ENCODE peak calls at places on chromosome 4, in four cellular contexts. D, C, F and I are unnamed samples.
A peak's percentile ranks its signal among the peaks of the same experiment; 100 is the strongest.

GRCh38 chr4:146123231-146123630 is 52.3 kb upstream of the LSM6 start:
- DNase-seq in D (no peak), C (no peak), F (no peak), I (no peak)

GRCh38 chr4:2942532-2943363 is 20.5 kb downstream of the NOP14 start:
- DNase-seq in D (peak; percentile 73), C (no peak), F (no peak), I (no peak)

GRCh38 chr4:128916832-128917231 is 107.3 kb downstream of the JADE1 start:
- DNase-seq in D (peak; percentile 24), C (no peak), F (no peak), I (peak; percentile 10)

GRCh38 chr4:121156822-121157769 is 7.0 kb downstream of the TNIP3 start:
- DNase-seq in D (peak; percentile 54), C (peak; percentile 22), F (no peak), I (no peak)

GRCh38 chr4:99285387-99285786 is 5.4 kb downstream of the ADH1A start:
- DNase-seq in D (no peak), C (no peak), F (no peak), I (no peak)

GRCh38 chr4:123744664-123745290 is 348.2 kb downstream of the SPRY1 start:
- DNase-seq in D (no peak), C (no peak), F (no peak), I (peak; percentile 30)

GRCh38 chr4:105058177-105058812 is 88.4 kb upstream of the TET2 start:
- DNase-seq in D (no peak), C (no peak), F (no peak), I (no peak)

GRCh38 chr4:155722816-155723499 is 35.9 kb upstream of the GUCY1B1 start:
- DNase-seq in D (no peak), C (no peak), F (no peak), I (no peak)

GRCh38 chr4:121791481-121791880 is 9.6 kb upstream of the EXOSC9 start:
- DNase-seq in D (no peak), C (no peak), F (no peak), I (no peak)

GRCh38 chr4:7007944-7008343 is 35.2 kb upstream of the TADA2B start:
- DNase-seq in D (no peak), C (no peak), F (no peak), I (no peak)

GRCh38 chr4:82774711-82775171 is 23.9 kb downstream of the SCD5 start:
- DNase-seq in D (no peak), C (no peak), F (no peak), I (no peak)

DNA sequence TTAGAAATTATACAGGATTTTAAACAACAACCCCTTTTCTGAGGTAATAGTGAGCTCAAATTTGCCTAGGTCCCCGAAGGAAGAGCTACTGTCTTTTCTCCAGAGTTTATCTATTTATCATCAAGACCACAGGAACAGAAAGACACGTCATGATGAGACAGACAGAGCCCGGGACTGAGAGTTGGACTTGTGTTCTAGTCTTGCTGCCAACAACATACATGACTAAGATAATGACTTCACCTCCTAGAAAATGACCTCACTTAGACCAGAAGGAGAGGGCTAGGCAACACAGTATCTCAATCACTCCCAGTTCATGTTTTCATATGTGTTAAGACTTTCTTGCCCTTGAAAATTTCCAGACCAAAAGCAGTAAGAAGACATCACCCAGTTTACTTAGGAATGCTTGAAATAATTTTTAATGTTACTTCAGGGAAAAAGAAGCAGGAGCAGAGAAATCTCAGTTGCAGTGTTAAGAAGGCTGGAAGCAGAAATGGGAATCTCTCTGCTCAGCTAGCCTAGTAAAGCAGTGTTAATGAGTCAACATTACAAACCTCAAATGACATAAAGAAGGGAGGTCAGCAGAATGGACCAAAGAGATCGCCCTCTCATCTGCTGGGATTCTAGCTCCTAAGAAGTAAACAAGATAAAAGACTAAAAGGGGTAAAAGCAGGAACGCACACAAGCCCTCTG is 24.9 kb downstream of the PDGFC start:
- DNase-seq in D (no peak), C (no peak), F (no peak), I (no peak)
- H3K4me1 ChIP-seq in D (no peaks in the 10 kb centered on the region), C (no peaks in the 10 kb centered on the region), F (peaks cover 81% of the 10 kb centered on the region), I (peaks cover 27% of the 10 kb centered on the region)

GRCh38 chr4:85787133-85787532 is 312.2 kb downstream of the ARHGAP24 start:
- DNase-seq in D (no peak), C (no peak), F (no peak), I (no peak)
- H3K4me1 ChIP-seq in D (no peaks in the 10 kb centered on the region), C (no peaks in the 10 kb centered on the region), F (peaks cover 2% of the 10 kb centered on the region), I (peaks cover 13% of the 10 kb centered on the region)

DNA sequence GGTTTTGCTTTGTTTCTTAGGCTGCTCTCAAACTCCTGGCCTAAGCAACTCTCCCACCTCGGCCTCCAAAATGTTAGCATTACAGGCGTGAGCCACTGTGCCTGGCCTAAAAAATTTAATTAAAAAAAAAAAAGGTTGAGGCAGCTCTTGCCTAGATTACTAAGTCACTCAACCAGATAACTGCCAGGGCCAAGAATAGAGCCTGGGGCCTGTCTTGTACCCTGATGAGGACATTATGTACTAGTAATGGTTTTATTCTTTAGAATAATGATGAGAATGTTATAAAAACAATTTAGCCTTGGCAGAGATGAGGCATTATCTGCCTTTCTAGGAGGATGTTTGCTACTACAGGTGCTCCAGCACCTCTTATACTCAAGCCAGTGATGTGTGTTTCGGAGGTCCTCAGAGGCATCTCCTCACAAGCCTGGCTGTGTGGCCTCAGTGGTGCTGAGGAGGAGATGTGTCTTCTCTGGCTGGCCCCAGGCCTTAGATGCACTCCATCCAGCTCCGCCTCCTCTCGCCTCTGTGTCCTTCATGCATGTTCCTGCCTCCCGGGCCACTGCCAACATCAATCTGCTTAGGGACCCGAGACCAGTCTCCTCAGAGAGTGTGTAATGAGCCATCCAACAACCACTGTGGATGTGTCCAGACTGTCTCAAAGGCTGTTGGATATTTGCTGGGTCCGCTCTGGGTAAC is 337.7 kb upstream of the GATB start:
- DNase-seq in D (no peak), C (no peak), F (no peak), I (no peak)
- H3K4me1 ChIP-seq in D (no peaks in the 10 kb centered on the region), C (no peaks in the 10 kb centered on the region), F (no peaks in the 10 kb centered on the region), I (peaks cover 11% of the 10 kb centered on the region)

GRCh38 chr4:159141193-159141592 is 38.3 kb downstream of the RAPGEF2 start:
- DNase-seq in D (no peak), C (no peak), F (no peak), I (no peak)
- H3K4me1 ChIP-seq in D (no peaks in the 10 kb centered on the region), C (no peaks in the 10 kb centered on the region), F (peaks cover 15% of the 10 kb centered on the region), I (peaks cover 92% of the 10 kb centered on the region)

GRCh38 chr4:36043901-36044300 is 200.4 kb downstream of the ARAP2 start:
- DNase-seq in D (no peak), C (no peak), F (no peak), I (no peak)

GRCh38 chr4:36041340-36041739 is 203.0 kb downstream of the ARAP2 start:
- DNase-seq in D (no peak), C (no peak), F (no peak), I (no peak)

GRCh38 chr4:36043241-36043640 is 201.1 kb downstream of the ARAP2 start:
- DNase-seq in D (no peak), C (no peak), F (no peak), I (no peak)

GRCh38 chr4:36039031-36039430 is 205.3 kb downstream of the ARAP2 start:
- DNase-seq in D (peak; percentile 27), C (no peak), F (no peak), I (no peak)

DNA sequence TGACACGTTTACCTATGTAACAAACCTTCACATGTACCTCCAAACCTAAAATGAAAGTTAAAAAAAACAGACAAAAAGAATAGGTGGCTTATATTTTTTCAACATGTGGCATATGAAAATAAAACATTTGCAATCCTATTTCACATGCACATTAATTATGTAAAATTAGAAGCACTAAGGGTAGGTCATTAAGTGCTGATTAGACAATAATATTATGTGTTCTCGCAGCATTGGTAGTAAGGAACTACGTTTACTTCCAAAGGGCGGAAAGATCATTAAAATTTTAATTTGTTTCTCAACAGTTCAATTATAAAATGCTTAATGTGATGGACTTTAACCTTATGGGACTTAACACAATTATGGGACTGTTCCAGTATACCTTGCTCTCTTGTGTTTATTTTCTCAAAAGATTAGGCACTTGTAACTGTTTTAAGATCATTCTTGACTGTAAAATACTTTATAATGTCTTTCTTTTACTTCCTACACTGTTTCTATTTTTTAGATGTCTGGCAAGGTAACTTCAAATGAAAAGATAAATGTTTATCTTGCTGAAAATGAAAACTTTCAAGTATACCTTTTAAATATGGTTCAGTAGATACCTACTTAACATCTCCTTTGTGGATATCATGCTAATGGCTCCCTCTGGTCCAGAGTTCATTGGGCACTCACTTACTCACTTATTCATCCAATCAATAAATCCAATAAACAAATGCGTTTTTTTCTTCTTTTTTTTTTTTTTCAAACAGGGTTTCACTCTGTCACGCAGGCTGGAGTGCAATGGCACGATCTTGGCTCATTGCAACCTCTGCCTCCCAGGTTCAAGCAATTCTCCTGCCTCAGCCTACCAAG is 202.0 kb downstream of the ARAP2 start:
- DNase-seq in D (no peak), C (no peak), F (no peak), I (no peak)
- H3K4me1 ChIP-seq in D (no peaks in the 10 kb centered on the region), C (no peaks in the 10 kb centered on the region), F (no peaks in the 10 kb centered on the region), I (no peaks in the 10 kb centered on the region)

GRCh38 chr4:184358521-184359232 is 115.7 kb downstream of the IRF2 start:
- DNase-seq in D (no peak), C (no peak), F (no peak), I (no peak)

GRCh38 chr4:184363258-184363657 is 111.1 kb downstream of the IRF2 start:
- DNase-seq in D (no peak), C (no peak), F (no peak), I (no peak)

GRCh38 chr4:184359905-184360304 is 114.4 kb downstream of the IRF2 start:
- DNase-seq in D (peak; percentile 3), C (no peak), F (no peak), I (no peak)

GRCh38 chr4:184362338-184362737 is 112.0 kb downstream of the IRF2 start:
- DNase-seq in D (no peak), C (no peak), F (no peak), I (no peak)

DNA sequence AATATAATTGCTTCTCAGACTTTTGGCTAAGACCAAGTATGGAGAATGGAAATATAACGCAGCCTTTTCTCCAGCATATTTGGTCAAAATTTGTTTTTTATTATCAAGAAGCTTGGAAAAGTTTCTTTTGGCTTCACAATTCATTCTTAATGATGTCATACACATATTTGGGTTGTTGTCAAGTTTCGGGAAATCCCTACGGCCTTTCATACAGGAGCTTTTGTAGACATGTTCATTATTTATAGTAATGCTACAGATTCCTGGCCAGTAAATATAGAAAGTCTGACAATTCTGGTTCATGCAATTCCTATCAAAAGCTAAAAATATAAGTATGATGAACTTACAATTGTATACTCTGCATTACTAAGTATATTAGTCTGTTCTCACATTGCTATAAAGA is 112.9 kb downstream of the IRF2 start:
- DNase-seq in D (peak; percentile 4), C (no peak), F (no peak), I (no peak)
- H3K4me1 ChIP-seq in D (no peaks in the 10 kb centered on the region), C (no peaks in the 10 kb centered on the region), F (no peaks in the 10 kb centered on the region), I (no peaks in the 10 kb centered on the region)

GRCh38 chr4:140246216-140246615 is 92.2 kb upstream of the MAML3 start:
- DNase-seq in D (no peak), C (no peak), F (no peak), I (no peak)
- H3K4me1 ChIP-seq in D (peaks cover 3% of the 10 kb centered on the region), C (peaks cover 41% of the 10 kb centered on the region), F (peaks cover 14% of the 10 kb centered on the region), I (peaks cover 2% of the 10 kb centered on the region)